ENCODE peak calls at places on chromosome 3, in nine cellular contexts. A is OCI-LY7; Q is CD8-positive, alpha-beta T cell; S is psoas muscle; B is cardiac muscle cell; Y is WTC11; K is brain microvascular endothelial cell; H is body of pancreas; P is GM23338. O is an unnamed sample.
A peak's percentile ranks its signal among the peaks of the same experiment; 100 is the strongest.

GRCh38 chr3:50333744-50334328 is 5.8 kb upstream of the TUSC2 start:
- DNase-seq in A (no peak), Q (no peak), S (peak; percentile 60), B (peak; percentile 89), Y (no peak), K (peak; percentile 94), H (no peak), P (no peak), O (no peak)

GRCh38 chr3:72060447-72061034 is 275.6 kb upstream of the PROK2 start:
- DNase-seq in A (no peak), Q (no peak), S (no peak), B (no peak), Y (no peak), K (no peak), H (no peak), P (no peak), O (no peak)

GRCh38 chr3:185992801-185993467 is 55.1 kb upstream of the TRA2B start:
- DNase-seq in A (no peak), Q (no peak), S (no peak), B (no peak), Y (no peak), K (peak; percentile 41), H (peak; percentile 24), P (no peak), O (no peak)

GRCh38 chr3:31135546-31135945 is 241.1 kb upstream of the GADL1 start:
- DNase-seq in A (no peak), Q (no peak), S (no peak), B (no peak), Y (no peak), K (no peak), H (no peak), P (no peak), O (no peak)

GRCh38 chr3:85691196-85691595 is 732.4 kb downstream of the CADM2 start:
- DNase-seq in A (no peak), Q (no peak), S (no peak), B (peak; percentile 0), Y (no peak), K (no peak), H (no peak), P (no peak), O (no peak)

GRCh38 chr3:183061431-183062172 is 37.7 kb downstream of the MCCC1 start:
- DNase-seq in A (no peak), Q (no peak), S (no peak), B (no peak), Y (no peak), K (no peak), H (no peak), P (no peak), O (no peak)

GRCh38 chr3:194487289-194488006 is 646 bp upstream of the ATP13A3 start:
- DNase-seq in A (peak; percentile 72), Q (peak; percentile 1), S (peak; percentile 53), B (peak; percentile 77), Y (peak; percentile 59), K (no peak), H (peak; percentile 38), P (peak; percentile 77), O (no peak)

GRCh38 chr3:148319161-148319915 is 378.4 kb upstream of the AGTR1 start:
- DNase-seq in A (no peak), Q (no peak), S (no peak), B (peak; percentile 53), Y (no peak), K (peak; percentile 29), H (no peak), P (no peak), O (no peak)

GRCh38 chr3:176906046-176906905 is 291.0 kb downstream of the TBL1XR1 start:
- DNase-seq in A (no peak), Q (no peak), S (no peak), B (peak; percentile 90), Y (no peak), K (peak; percentile 52), H (peak; percentile 76), P (peak; percentile 24), O (no peak)

GRCh38 chr3:140440446-140440845 is 237.4 kb upstream of the TRIM42 start:
- DNase-seq in A (no peak), Q (no peak), S (no peak), B (no peak), Y (no peak), K (no peak), H (no peak), P (no peak), O (no peak)

GRCh38 chr3:139339219-139339906 is 4.5 kb upstream of the MRPS22 start:
- DNase-seq in A (no peak), Q (no peak), S (no peak), B (peak; percentile 19), Y (no peak), K (peak; percentile 29), H (no peak), P (no peak), O (no peak)

GRCh38 chr3:116734243-116734642 is 24.7 kb downstream of the TUSC7 start:
- DNase-seq in A (no peak), Q (no peak), S (no peak), B (no peak), Y (no peak), K (no peak), H (no peak), P (no peak), O (no peak)

GRCh38 chr3:46497556-46498265 is at the start of gene RTP3:
- DNase-seq in A (no peak), Q (no peak), S (no peak), B (no peak), Y (no peak), K (no peak), H (no peak), P (no peak), O (no peak)

GRCh38 chr3:142898346-142899213 is 9.7 kb upstream of the PCOLCE2 start:
- DNase-seq in A (no peak), Q (no peak), S (no peak), B (no peak), Y (no peak), K (no peak), H (no peak), P (no peak), O (no peak)

GRCh38 chr3:81758275-81758674 is 3.2 kb downstream of the GBE1 start:
- DNase-seq in A (no peak), Q (no peak), S (no peak), B (peak; percentile 75), Y (no peak), K (peak; percentile 51), H (no peak), P (no peak), O (no peak)

GRCh38 chr3:172129868-172130751 is 90.7 kb downstream of the FNDC3B start:
- DNase-seq in A (no peak), Q (no peak), S (peak; percentile 94), B (peak; percentile 99), Y (no peak), K (peak; percentile 99), H (peak; percentile 95), P (no peak), O (no peak)

GRCh38 chr3:146222204-146223046 is 28.5 kb downstream of the PLSCR4 start:
- DNase-seq in A (no peak), Q (no peak), S (no peak), B (peak; percentile 52), Y (peak; percentile 46), K (peak; percentile 62), H (peak; percentile 10), P (peak; percentile 52), O (no peak)

GRCh38 chr3:133944181-133944580 is 48.5 kb upstream of the RAB6B start:
- DNase-seq in A (no peak), Q (no peak), S (no peak), B (no peak), Y (no peak), K (no peak), H (no peak), P (no peak), O (no peak)

GRCh38 chr3:127182848-127183714 is 9.8 kb upstream of the PRR23E start:
- DNase-seq in A (no peak), Q (no peak), S (no peak), B (no peak), Y (peak; percentile 25), K (no peak), H (no peak), P (peak; percentile 18), O (peak; percentile 49)

GRCh38 chr3:134353831-134354611 is 20.2 kb downstream of the AMOTL2 start:
- DNase-seq in A (peak; percentile 14), Q (no peak), S (no peak), B (no peak), Y (no peak), K (no peak), H (peak; percentile 76), P (no peak), O (no peak)

DNA sequence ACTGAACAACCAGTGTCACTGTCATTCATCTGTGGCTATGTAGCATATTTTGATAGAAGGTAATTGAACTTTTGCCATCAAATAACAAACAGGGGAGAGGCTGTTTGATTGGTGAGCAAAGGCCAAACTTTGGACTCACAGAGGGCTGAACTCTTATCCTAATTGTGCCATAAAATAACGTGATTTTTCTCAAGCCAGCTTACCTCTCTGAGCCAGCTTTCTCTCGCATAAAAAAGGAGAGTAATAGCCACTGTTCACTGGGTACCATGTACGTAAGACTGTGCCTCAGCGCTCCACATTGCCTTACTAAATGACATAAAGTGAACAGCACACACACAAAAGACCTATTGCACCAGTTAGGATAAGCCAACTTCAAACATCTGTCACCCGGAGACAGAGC is 216.9 kb downstream of the LRTM1 start:
- DNase-seq in A (no peak), Q (no peak), S (no peak), B (no peak), Y (no peak), K (no peak), H (no peak), P (no peak), O (no peak)
- TF ChIP-seq CTCF in A (no peak), Q (no peak), S (no peak), B (no peak), Y (no peak), K (no peak), H (no peak), P (no peak), O (no peak)

GRCh38 chr3:65950340-65951326 is 88.1 kb downstream of the MAGI1 start:
- DNase-seq in A (no peak), Q (no peak), S (no peak), B (peak; percentile 50), Y (peak; percentile 54), K (no peak), H (no peak), P (peak; percentile 91), O (no peak)
- TF ChIP-seq CTCF in A (no peak), Q (no peak), S (no peak), B (peak; percentile 15), Y (no peak), K (peak; percentile 24), H (no peak), P (no peak), O (no peak)

GRCh38 chr3:1275495-1275894 is 182.7 kb downstream of the CNTN6 start:
- DNase-seq in A (peak; percentile 7), Q (no peak), S (no peak), B (no peak), Y (no peak), K (peak; percentile 18), H (peak; percentile 4), P (peak; percentile 71), O (no peak)
- TF ChIP-seq CTCF in A (peak; percentile 69), Q (no peak), S (no peak), B (no peak), Y (no peak), K (peak; percentile 59), H (no peak), P (peak; percentile 84), O (peak; percentile 29)

GRCh38 chr3:102529452-102529851 is 94.6 kb downstream of the ZPLD1 start:
- DNase-seq in A (peak; percentile 2), Q (no peak), S (no peak), B (peak; percentile 44), Y (peak; percentile 35), K (no peak), H (peak; percentile 21), P (peak; percentile 69), O (no peak)
- TF ChIP-seq CTCF in A (peak; percentile 29), Q (no peak), S (peak; percentile 10), B (peak; percentile 45), Y (no peak), K (peak; percentile 68), H (no peak), P (peak; percentile 63), O (peak; percentile 42)